ENCODE peak calls at places on chromosomes 5 and 9, in nine cellular contexts. One of them, this sample, is unnamed. For H3K4me1, the result is how much of the 10 kb centered on the place peaks cover.

GRCh38 chr9:71725590-71726338 is 42.5 kb downstream of the CEMIP2 start:
- DNase-seq in OCI-LY7: no peak
- DNase-seq in upper lobe of left lung: no peak
- DNase-seq in fibroblast of lung: peak
- DNase-seq in CD8-positive, alpha-beta T cell: no peak
- DNase-seq in cardiac muscle cell: peak
- DNase-seq in psoas muscle: no peak
- DNase-seq in hepatocyte: peak
- DNase-seq in right lobe of liver: no peak
- DNase-seq in this sample: no peak

GRCh38 chr5:24353606-24354005 is 291.2 kb downstream of the CDH10 start:
- DNase-seq in psoas muscle: no peak
- DNase-seq in upper lobe of left lung: no peak
- DNase-seq in right lobe of liver: no peak
- DNase-seq in fibroblast of lung: no peak
- DNase-seq in hepatocyte: no peak
- DNase-seq in CD8-positive, alpha-beta T cell: no peak
- DNase-seq in cardiac muscle cell: no peak
- DNase-seq in OCI-LY7: no peak
- DNase-seq in this sample: no peak

GRCh38 chr9:34310205-34310604 is 18.9 kb downstream of the KIF24 start:
- DNase-seq in OCI-LY7: no peak
- DNase-seq in fibroblast of lung: no peak
- DNase-seq in right lobe of liver: no peak
- DNase-seq in cardiac muscle cell: no peak
- DNase-seq in psoas muscle: no peak
- DNase-seq in hepatocyte: no peak
- DNase-seq in upper lobe of left lung: no peak
- DNase-seq in CD8-positive, alpha-beta T cell: no peak
- DNase-seq in this sample: no peak

GRCh38 chr5:78819166-78819565 is 165.9 kb downstream of the ARSB start:
- DNase-seq in hepatocyte: no peak
- DNase-seq in upper lobe of left lung: no peak
- DNase-seq in right lobe of liver: no peak
- DNase-seq in fibroblast of lung: peak
- DNase-seq in OCI-LY7: no peak
- DNase-seq in cardiac muscle cell: peak
- DNase-seq in CD8-positive, alpha-beta T cell: no peak
- DNase-seq in psoas muscle: no peak
- DNase-seq in this sample: no peak

GRCh38 chr9:134551657-134552348 is 89.8 kb upstream of the COL5A1 start:
- DNase-seq in psoas muscle: peak
- DNase-seq in OCI-LY7: no peak
- DNase-seq in hepatocyte: peak
- DNase-seq in fibroblast of lung: peak
- DNase-seq in upper lobe of left lung: peak
- DNase-seq in CD8-positive, alpha-beta T cell: no peak
- DNase-seq in cardiac muscle cell: peak
- DNase-seq in right lobe of liver: no peak
- DNase-seq in this sample: peak

GRCh38 chr5:106399381-106399780 is 1271.4 kb downstream of the EFNA5 start:
- DNase-seq in cardiac muscle cell: peak
- DNase-seq in psoas muscle: no peak
- DNase-seq in right lobe of liver: no peak
- DNase-seq in fibroblast of lung: peak
- DNase-seq in hepatocyte: no peak
- DNase-seq in upper lobe of left lung: no peak
- DNase-seq in CD8-positive, alpha-beta T cell: no peak
- DNase-seq in OCI-LY7: no peak
- DNase-seq in this sample: no peak

GRCh38 chr9:89177021-89177400 is 1.6 kb downstream of the SHC3 start:
- DNase-seq in cardiac muscle cell: peak
- DNase-seq in CD8-positive, alpha-beta T cell: no peak
- DNase-seq in hepatocyte: no peak
- DNase-seq in OCI-LY7: no peak
- DNase-seq in fibroblast of lung: peak
- DNase-seq in psoas muscle: no peak
- DNase-seq in upper lobe of left lung: no peak
- DNase-seq in right lobe of liver: no peak
- DNase-seq in this sample: no peak

GRCh38 chr9:113386571-113387393 is 10.0 kb upstream of the HDHD3 start:
- DNase-seq in right lobe of liver: no peak
- DNase-seq in psoas muscle: no peak
- DNase-seq in cardiac muscle cell: no peak
- DNase-seq in OCI-LY7: no peak
- DNase-seq in upper lobe of left lung: no peak
- DNase-seq in CD8-positive, alpha-beta T cell: no peak
- DNase-seq in fibroblast of lung: no peak
- DNase-seq in hepatocyte: no peak
- DNase-seq in this sample: no peak

GRCh38 chr5:75054110-75054930 is 2.0 kb upstream of the GCNT4 start:
- DNase-seq in upper lobe of left lung: peak
- DNase-seq in OCI-LY7: no peak
- DNase-seq in psoas muscle: peak
- DNase-seq in CD8-positive, alpha-beta T cell: no peak
- DNase-seq in right lobe of liver: no peak
- DNase-seq in fibroblast of lung: peak
- DNase-seq in cardiac muscle cell: peak
- DNase-seq in hepatocyte: peak
- DNase-seq in this sample: peak

GRCh38 chr5:62083661-62084060 is 222.3 kb upstream of the KIF2A start:
- DNase-seq in CD8-positive, alpha-beta T cell: no peak
- DNase-seq in OCI-LY7: no peak
- DNase-seq in cardiac muscle cell: no peak
- DNase-seq in upper lobe of left lung: no peak
- DNase-seq in hepatocyte: no peak
- DNase-seq in fibroblast of lung: no peak
- DNase-seq in psoas muscle: no peak
- DNase-seq in right lobe of liver: no peak
- DNase-seq in this sample: no peak

GRCh38 chr5:141349917-141350619 is at the start of gene PCDHGB1:
- DNase-seq in cardiac muscle cell: peak
- DNase-seq in hepatocyte: no peak
- DNase-seq in fibroblast of lung: peak
- DNase-seq in CD8-positive, alpha-beta T cell: no peak
- DNase-seq in psoas muscle: no peak
- DNase-seq in right lobe of liver: peak
- DNase-seq in upper lobe of left lung: no peak
- DNase-seq in OCI-LY7: peak
- DNase-seq in this sample: peak

GRCh38 chr5:135483254-135483653 is 31.1 kb upstream of the TIFAB start:
- DNase-seq in cardiac muscle cell: no peak
- DNase-seq in fibroblast of lung: no peak
- DNase-seq in CD8-positive, alpha-beta T cell: no peak
- DNase-seq in psoas muscle: no peak
- DNase-seq in upper lobe of left lung: no peak
- DNase-seq in hepatocyte: no peak
- DNase-seq in right lobe of liver: no peak
- DNase-seq in OCI-LY7: no peak
- DNase-seq in this sample: no peak

GRCh38 chr5:112923148-112923917 is 1.3 kb upstream of the REEP5 start:
- DNase-seq in CD8-positive, alpha-beta T cell: peak
- DNase-seq in fibroblast of lung: no peak
- DNase-seq in psoas muscle: no peak
- DNase-seq in cardiac muscle cell: no peak
- DNase-seq in hepatocyte: no peak
- DNase-seq in OCI-LY7: peak
- DNase-seq in upper lobe of left lung: no peak
- DNase-seq in right lobe of liver: no peak
- DNase-seq in this sample: no peak

GRCh38 chr9:16458696-16459420 is 411.6 kb downstream of the BNC2 start:
- DNase-seq in OCI-LY7: no peak
- DNase-seq in fibroblast of lung: peak
- DNase-seq in CD8-positive, alpha-beta T cell: no peak
- DNase-seq in upper lobe of left lung: no peak
- DNase-seq in hepatocyte: no peak
- DNase-seq in right lobe of liver: no peak
- DNase-seq in cardiac muscle cell: peak
- DNase-seq in psoas muscle: no peak
- DNase-seq in this sample: no peak

GRCh38 chr9:70600479-70600878 is 186.0 kb upstream of the KLF9 start:
- DNase-seq in upper lobe of left lung: no peak
- DNase-seq in psoas muscle: peak
- DNase-seq in OCI-LY7: no peak
- DNase-seq in CD8-positive, alpha-beta T cell: no peak
- DNase-seq in cardiac muscle cell: peak
- DNase-seq in hepatocyte: peak
- DNase-seq in fibroblast of lung: peak
- DNase-seq in right lobe of liver: no peak
- DNase-seq in this sample: peak

GRCh38 chr5:175544108-175544511 is 65.8 kb downstream of the SFXN1 start:
- DNase-seq in psoas muscle: no peak
- DNase-seq in upper lobe of left lung: no peak
- DNase-seq in OCI-LY7: no peak
- DNase-seq in CD8-positive, alpha-beta T cell: no peak
- DNase-seq in hepatocyte: no peak
- DNase-seq in cardiac muscle cell: no peak
- DNase-seq in fibroblast of lung: no peak
- DNase-seq in right lobe of liver: no peak
- DNase-seq in this sample: no peak

GRCh38 chr9:118170032-118170955 is 466.1 kb downstream of the TLR4 start:
- DNase-seq in upper lobe of left lung: no peak
- DNase-seq in hepatocyte: peak
- DNase-seq in fibroblast of lung: peak
- DNase-seq in psoas muscle: no peak
- DNase-seq in CD8-positive, alpha-beta T cell: no peak
- DNase-seq in OCI-LY7: peak
- DNase-seq in right lobe of liver: no peak
- DNase-seq in cardiac muscle cell: peak
- DNase-seq in this sample: peak
- TF ChIP-seq CTCF in upper lobe of left lung: peak
- TF ChIP-seq CTCF in hepatocyte: peak
- TF ChIP-seq CTCF in fibroblast of lung: peak
- TF ChIP-seq CTCF in psoas muscle: peak
- TF ChIP-seq CTCF in CD8-positive, alpha-beta T cell: no peak
- TF ChIP-seq CTCF in OCI-LY7: peak
- TF ChIP-seq CTCF in right lobe of liver: peak
- TF ChIP-seq CTCF in cardiac muscle cell: peak
- TF ChIP-seq CTCF in this sample: peak

GRCh38 chr9:127118597-127119318 is 3.7 kb downstream of the ANGPTL2 start:
- DNase-seq in CD8-positive, alpha-beta T cell: no peak
- DNase-seq in hepatocyte: no peak
- DNase-seq in cardiac muscle cell: no peak
- DNase-seq in fibroblast of lung: no peak
- DNase-seq in psoas muscle: no peak
- DNase-seq in OCI-LY7: no peak
- DNase-seq in upper lobe of left lung: no peak
- DNase-seq in right lobe of liver: no peak
- DNase-seq in this sample: no peak

GRCh38 chr9:127116088-127116726 is 6.2 kb downstream of the ANGPTL2 start:
- DNase-seq in psoas muscle: no peak
- DNase-seq in right lobe of liver: no peak
- DNase-seq in CD8-positive, alpha-beta T cell: no peak
- DNase-seq in cardiac muscle cell: no peak
- DNase-seq in upper lobe of left lung: no peak
- DNase-seq in hepatocyte: no peak
- DNase-seq in fibroblast of lung: no peak
- DNase-seq in OCI-LY7: no peak
- DNase-seq in this sample: no peak

GRCh38 chr9:127114606-127115005 is 7.8 kb downstream of the ANGPTL2 start:
- DNase-seq in right lobe of liver: no peak
- DNase-seq in upper lobe of left lung: no peak
- DNase-seq in OCI-LY7: no peak
- DNase-seq in hepatocyte: no peak
- DNase-seq in fibroblast of lung: no peak
- DNase-seq in psoas muscle: no peak
- DNase-seq in cardiac muscle cell: no peak
- DNase-seq in CD8-positive, alpha-beta T cell: no peak
- DNase-seq in this sample: no peak

GRCh38 chr9:127117801-127118200 is 4.6 kb downstream of the ANGPTL2 start:
- DNase-seq in upper lobe of left lung: no peak
- DNase-seq in psoas muscle: no peak
- DNase-seq in CD8-positive, alpha-beta T cell: no peak
- DNase-seq in right lobe of liver: no peak
- DNase-seq in cardiac muscle cell: no peak
- DNase-seq in hepatocyte: no peak
- DNase-seq in fibroblast of lung: no peak
- DNase-seq in OCI-LY7: no peak
- DNase-seq in this sample: no peak

GRCh38 chr9:127116946-127117345 is 5.5 kb downstream of the ANGPTL2 start:
- DNase-seq in fibroblast of lung: peak
- DNase-seq in right lobe of liver: no peak
- DNase-seq in hepatocyte: no peak
- DNase-seq in psoas muscle: peak
- DNase-seq in upper lobe of left lung: no peak
- DNase-seq in OCI-LY7: peak
- DNase-seq in CD8-positive, alpha-beta T cell: no peak
- DNase-seq in cardiac muscle cell: no peak
- DNase-seq in this sample: no peak
- H3K4me1 ChIP-seq in fibroblast of lung: under half
- H3K4me1 ChIP-seq in right lobe of liver: under half
- H3K4me1 ChIP-seq in hepatocyte: under half
- H3K4me1 ChIP-seq in psoas muscle: half or more
- H3K4me1 ChIP-seq in upper lobe of left lung: under half
- H3K4me1 ChIP-seq in OCI-LY7: under half
- H3K4me1 ChIP-seq in CD8-positive, alpha-beta T cell: under half
- H3K4me1 ChIP-seq in cardiac muscle cell: under half
- H3K4me1 ChIP-seq in this sample: half or more

DNA sequence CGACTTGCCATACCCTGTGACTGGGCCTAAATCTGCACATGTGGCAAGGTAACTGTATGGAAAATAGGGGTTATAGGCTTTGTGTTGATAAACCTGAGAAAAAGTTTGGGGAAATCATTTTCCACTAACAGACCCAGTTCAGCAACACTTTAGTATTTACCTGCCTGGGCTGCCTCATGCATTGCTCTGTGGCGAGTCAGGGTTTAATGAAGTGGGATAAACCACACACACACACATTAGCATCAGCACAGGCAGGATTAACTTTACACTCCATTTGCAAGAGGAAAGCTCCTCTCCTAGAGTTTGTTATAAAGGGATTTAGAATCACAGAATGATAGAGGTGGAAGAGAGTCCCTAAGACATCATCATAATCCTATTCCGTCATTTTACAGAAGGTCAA is 20.1 kb upstream of the ZCCHC7 start:
- DNase-seq in right lobe of liver: no peak
- DNase-seq in cardiac muscle cell: no peak
- DNase-seq in psoas muscle: no peak
- DNase-seq in upper lobe of left lung: no peak
- DNase-seq in CD8-positive, alpha-beta T cell: no peak
- DNase-seq in hepatocyte: no peak
- DNase-seq in fibroblast of lung: peak
- DNase-seq in OCI-LY7: no peak
- DNase-seq in this sample: no peak
- H3K27ac ChIP-seq in right lobe of liver: no peak
- H3K27ac ChIP-seq in cardiac muscle cell: no peak
- H3K27ac ChIP-seq in psoas muscle: no peak
- H3K27ac ChIP-seq in upper lobe of left lung: no peak
- H3K27ac ChIP-seq in CD8-positive, alpha-beta T cell: no peak
- H3K27ac ChIP-seq in hepatocyte: no peak
- H3K27ac ChIP-seq in fibroblast of lung: no peak
- H3K27ac ChIP-seq in OCI-LY7: no peak
- H3K27ac ChIP-seq in this sample: no peak

DNA sequence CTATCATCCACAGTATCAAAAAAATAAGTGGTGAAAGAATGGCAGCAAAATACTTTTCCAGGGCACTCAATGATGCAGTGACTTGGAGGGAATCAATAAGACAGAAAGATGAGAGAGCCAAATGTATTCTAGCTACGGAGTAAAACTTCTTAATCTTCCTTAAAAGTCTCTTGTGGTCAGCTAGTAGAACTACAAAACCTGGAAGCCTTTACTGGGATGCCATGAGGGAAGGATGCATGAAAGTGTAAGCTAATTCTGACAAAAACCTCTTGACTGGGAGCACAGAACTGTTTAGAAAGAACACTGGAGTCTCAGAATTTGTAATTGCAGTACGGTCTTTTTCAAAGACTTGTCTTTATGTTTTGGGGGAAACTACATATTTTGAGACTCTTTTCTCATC is 432.8 kb upstream of the PTPRD start:
- DNase-seq in hepatocyte: no peak
- DNase-seq in fibroblast of lung: no peak
- DNase-seq in psoas muscle: no peak
- DNase-seq in upper lobe of left lung: no peak
- DNase-seq in cardiac muscle cell: no peak
- DNase-seq in OCI-LY7: no peak
- DNase-seq in right lobe of liver: no peak
- DNase-seq in CD8-positive, alpha-beta T cell: no peak
- DNase-seq in this sample: no peak
- TF ChIP-seq CTCF in hepatocyte: no peak
- TF ChIP-seq CTCF in fibroblast of lung: no peak
- TF ChIP-seq CTCF in psoas muscle: no peak
- TF ChIP-seq CTCF in upper lobe of left lung: no peak
- TF ChIP-seq CTCF in cardiac muscle cell: no peak
- TF ChIP-seq CTCF in OCI-LY7: no peak
- TF ChIP-seq CTCF in right lobe of liver: no peak
- TF ChIP-seq CTCF in CD8-positive, alpha-beta T cell: no peak
- TF ChIP-seq CTCF in this sample: no peak